ENCODE peak calls at places on chromosomes 2 and 18, in four cellular contexts. R, J, F and M are unnamed samples.

GRCh38 chr2:13335862-13336535 is 619.3 kb downstream of the TRIB2 start:
- DNase-seq in R (no peak), J (no peak), F (no peak), M (no peak)

GRCh38 chr2:191030521-191031154 is 16.7 kb upstream of the STAT1 start:
- DNase-seq in R (no peak), J (peak; percentile 34), F (no peak), M (peak; percentile 64)

GRCh38 chr2:70467831-70468810 is 85.5 kb downstream of the TGFA start:
- DNase-seq in R (no peak), J (no peak), F (no peak), M (no peak)

GRCh38 chr2:127071901-127072328 is 35.0 kb downstream of the BIN1 start:
- DNase-seq in R (no peak), J (no peak), F (no peak), M (no peak)

GRCh38 chr2:18001671-18002070 is 123.2 kb downstream of the KCNS3 start:
- DNase-seq in R (no peak), J (no peak), F (no peak), M (no peak)

GRCh38 chr2:10923007-10923372 is 11.3 kb downstream of the KCNF1 start:
- DNase-seq in R (no peak), J (no peak), F (no peak), M (peak; percentile 7)

GRCh38 chr2:16126969-16127940 is 186.9 kb downstream of the MYCN start:
- DNase-seq in R (no peak), J (no peak), F (no peak), M (no peak)

GRCh38 chr2:174247474-174248186 is 702 bp downstream of the OLA1 start:
- DNase-seq in R (no peak), J (peak; percentile 5), F (no peak), M (peak; percentile 75)

GRCh38 chr18:6543330-6543908 is 128.7 kb upstream of the L3MBTL4 start:
- DNase-seq in R (no peak), J (no peak), F (no peak), M (peak; percentile 35)

GRCh38 chr2:163667064-163667887 is 68.5 kb downstream of the FIGN start:
- DNase-seq in R (no peak), J (peak; percentile 86), F (no peak), M (peak; percentile 50)

GRCh38 chr18:10776493-10776892 is 250.7 kb downstream of the NAPG start:
- DNase-seq in R (no peak), J (no peak), F (no peak), M (peak; percentile 11)

GRCh38 chr2:241850544-241851324 is 8.0 kb downstream of the PDCD1 start:
- DNase-seq in R (no peak), J (no peak), F (no peak), M (no peak)

GRCh38 chr2:11808016-11808400 is 61.6 kb downstream of the LPIN1 start:
- DNase-seq in R (no peak), J (no peak), F (no peak), M (no peak)

GRCh38 chr18:43271593-43272432 is 5.5 kb downstream of the SYT4 start:
- DNase-seq in R (no peak), J (peak; percentile 58), F (no peak), M (peak; percentile 28)

GRCh38 chr18:58385472-58385871 is 243.4 kb downstream of the ALPK2 start:
- DNase-seq in R (no peak), J (no peak), F (no peak), M (no peak)

GRCh38 chr2:46082531-46083485 is 214.4 kb upstream of the EPAS1 start:
- DNase-seq in R (no peak), J (peak; percentile 89), F (peak; percentile 57), M (no peak)

GRCh38 chr2:240618776-240619175 is 6.5 kb upstream of the GPR35 start:
- DNase-seq in R (no peak), J (no peak), F (no peak), M (no peak)

GRCh38 chr2:59177748-59178147 is 936.6 kb upstream of the FANCL start:
- DNase-seq in R (no peak), J (no peak), F (no peak), M (no peak)

GRCh38 chr2:53407363-53408080 is 360.1 kb upstream of the CHAC2 start:
- DNase-seq in R (no peak), J (no peak), F (no peak), M (no peak)

GRCh38 chr18:74611791-74612190 is 14.1 kb downstream of the ZNF407 start:
- DNase-seq in R (no peak), J (no peak), F (no peak), M (no peak)

GRCh38 chr2:72090781-72091482 is 56.7 kb downstream of the CYP26B1 start:
- DNase-seq in R (peak; percentile 12), J (no peak), F (no peak), M (no peak)

GRCh38 chr2:3442185-3442584 is 62.7 kb downstream of the TRAPPC12 start:
- DNase-seq in R (no peak), J (no peak), F (no peak), M (no peak)

GRCh38 chr2:191611614-191612013 is 66.3 kb upstream of the NABP1 start:
- DNase-seq in R (no peak), J (no peak), F (no peak), M (no peak)

GRCh38 chr2:109384308-109385271 is 229.2 kb downstream of the SEPTIN10 start:
- DNase-seq in R (no peak), J (no peak), F (no peak), M (no peak)

GRCh38 chr18:35106013-35106844 is 65.0 kb downstream of the MAPRE2 start:
- DNase-seq in R (no peak), J (no peak), F (no peak), M (no peak)

GRCh38 chr2:177072069-177072468 is 140.5 kb upstream of the HNRNPA3 start:
- DNase-seq in R (no peak), J (no peak), F (no peak), M (no peak)

GRCh38 chr2:127389778-127390435 is 2.1 kb upstream of the MAP3K2 start:
- DNase-seq in R (no peak), J (no peak), F (no peak), M (no peak)

GRCh38 chr18:23967321-23968089 is 47.0 kb upstream of the TTC39C start:
- DNase-seq in R (no peak), J (no peak), F (peak; percentile 55), M (no peak)

GRCh38 chr2:201404699-201405275 is 46.5 kb downstream of the TRAK2 start:
- DNase-seq in R (no peak), J (no peak), F (no peak), M (no peak)

GRCh38 chr2:201403904-201404303 is 46.8 kb upstream of the FLACC1 start:
- DNase-seq in R (no peak), J (no peak), F (no peak), M (no peak)

GRCh38 chr2:201408931-201409330 is 42.3 kb downstream of the TRAK2 start:
- DNase-seq in R (no peak), J (no peak), F (no peak), M (no peak)

GRCh38 chr2:201407265-201407664 is 44.0 kb downstream of the TRAK2 start:
- DNase-seq in R (no peak), J (no peak), F (no peak), M (no peak)

DNA sequence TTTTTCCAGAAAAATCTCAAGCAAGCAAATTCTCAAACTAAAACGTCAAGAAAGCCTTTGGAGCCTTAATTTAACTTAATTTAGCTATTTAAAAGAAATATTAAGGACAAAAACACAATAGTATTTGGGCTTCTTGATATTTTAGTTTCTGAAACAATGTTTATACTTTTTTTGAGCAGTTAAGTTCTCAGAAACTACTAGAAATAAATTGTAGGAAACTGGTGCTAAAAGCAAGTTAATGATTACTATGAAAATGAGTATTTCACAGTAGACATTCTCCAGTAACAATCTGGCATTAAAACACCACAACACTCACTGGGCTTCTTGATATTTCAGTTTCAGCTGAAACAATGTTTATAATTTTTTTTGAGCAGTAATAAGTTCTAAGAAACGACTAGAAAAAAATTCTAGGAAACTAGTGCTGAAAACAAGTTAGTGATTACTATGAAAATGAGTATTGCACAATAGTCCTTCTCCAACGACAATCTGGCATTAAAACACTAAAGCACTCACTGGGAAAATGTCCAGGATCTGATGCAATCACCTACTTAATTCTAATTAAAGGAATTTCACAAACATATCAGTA is 45.1 kb downstream of the TRAK2 start:
- DNase-seq in R (peak; percentile 38), J (no peak), F (no peak), M (no peak)
- H3K4me3 ChIP-seq in R (no peak overlapping the region), J (no peak overlapping the region), F (no peak overlapping the region), M (no peak overlapping the region)

GRCh38 chr2:95380280-95380679 is 22.2 kb upstream of the FAHD2A start:
- DNase-seq in R (no peak), J (no peak), F (no peak), M (no peak)

GRCh38 chr2:95377724-95378123 is 24.8 kb upstream of the FAHD2A start:
- DNase-seq in R (no peak), J (no peak), F (no peak), M (no peak)

GRCh38 chr2:95380731-95381130 is 21.8 kb upstream of the FAHD2A start:
- DNase-seq in R (no peak), J (no peak), F (no peak), M (no peak)

GRCh38 chr2:95381212-95382127 is 21.0 kb upstream of the FAHD2A start:
- DNase-seq in R (no peak), J (no peak), F (no peak), M (no peak)

GRCh38 chr2:95379616-95379925 is 22.9 kb upstream of the FAHD2A start:
- DNase-seq in R (no peak), J (no peak), F (no peak), M (no peak)
- TF ChIP-seq CTCF in R (no peak), J (peak; percentile 55), F (no peak), M (peak; percentile 58)

GRCh38 chr18:72555983-72556382 is 11.8 kb upstream of the CBLN2 start:
- DNase-seq in R (no peak), J (no peak), F (no peak), M (no peak)

GRCh38 chr18:72555101-72555500 is 11.0 kb upstream of the CBLN2 start:
- DNase-seq in R (no peak), J (no peak), F (no peak), M (no peak)
- H3K4me3 ChIP-seq in R (no peak overlapping the region), J (no peak overlapping the region), F (no peak overlapping the region), M (no peak overlapping the region)

GRCh38 chr2:157780211-157780610 is 95.9 kb downstream of the ACVR1 start:
- DNase-seq in R (no peak), J (no peak), F (no peak), M (no peak)

GRCh38 chr2:157784169-157784822 is 91.8 kb downstream of the ACVR1 start:
- DNase-seq in R (peak; percentile 65), J (peak; percentile 64), F (peak; percentile 75), M (no peak)

GRCh38 chr2:157783180-157783579 is 93.0 kb downstream of the ACVR1 start:
- DNase-seq in R (no peak), J (no peak), F (no peak), M (no peak)

GRCh38 chr2:157779794-157780193 is 96.3 kb downstream of the ACVR1 start:
- DNase-seq in R (no peak), J (no peak), F (no peak), M (peak; percentile 6)

DNA sequence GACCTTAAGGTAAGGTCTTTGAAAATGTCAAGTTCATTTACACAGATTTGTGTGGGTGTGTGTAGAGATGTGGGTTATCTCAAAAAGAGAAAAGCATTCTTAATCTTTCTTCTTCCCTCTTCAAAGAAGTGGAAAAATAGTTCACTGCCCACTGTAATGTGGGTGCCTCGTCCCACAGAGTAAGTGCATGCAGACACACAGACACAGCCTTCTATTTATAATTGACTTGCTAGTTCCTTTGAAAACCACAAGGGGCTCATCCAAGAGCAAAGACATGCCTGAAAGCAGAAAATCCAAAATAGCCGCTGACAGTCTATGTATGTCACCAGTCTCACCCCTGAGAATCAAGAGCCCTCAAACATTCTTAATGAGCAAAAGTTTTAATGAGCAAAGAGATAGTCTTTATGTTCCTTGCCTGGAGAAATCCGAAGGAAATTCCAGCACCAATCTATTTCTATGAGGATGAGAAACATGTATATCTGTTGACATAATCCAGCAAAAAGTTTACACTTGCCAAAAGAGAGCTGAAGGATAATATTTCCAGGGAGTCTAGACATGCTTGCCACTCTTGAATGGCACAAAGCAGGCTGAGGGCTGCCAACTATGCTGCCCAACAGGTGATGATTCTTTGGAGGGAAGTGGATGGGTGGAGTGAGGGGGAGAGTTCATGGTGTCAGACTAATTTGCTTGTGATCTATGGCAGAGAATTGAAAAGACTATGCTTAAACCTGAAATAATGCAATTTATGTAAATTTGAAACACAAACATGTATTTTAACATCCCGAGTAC is 93.9 kb downstream of the ACVR1 start:
- DNase-seq in R (peak; percentile 39), J (peak; percentile 18), F (no peak), M (no peak)
- TF ChIP-seq CTCF in R (peak; percentile 11), J (peak; percentile 62), F (no peak), M (peak; percentile 27)